ENCODE peak calls at places on chromosomes 7 and 10, in eight cellular contexts. H is GM03348; E is GM04504; I is IMR-90; U is H54; C is fibroblast of lung; Q is OCI-M1; N is stimulated activated CD4-positive, alpha-beta T cell treated with anti-CD3 and anti-CD28 coated beads, Interleukin-1b, Interleukin-23, amount 100 ng/mL, for 1 hour. W is an unnamed sample.

GRCh38 chr7:155533827-155534690 is 12.3 kb downstream of the CNPY1 start:
- DNase-seq in H (peak), E (no peak), I (no peak), U (no peak), C (no peak), Q (peak), N (no peak), W (peak)

GRCh38 chr10:103807996-103808395 is 47.4 kb downstream of the SH3PXD2A start:
- DNase-seq in H (no peak), E (no peak), I (no peak), U (no peak), C (no peak), Q (no peak), N (no peak), W (peak)

GRCh38 chr10:52682766-52683165 is 89.8 kb downstream of the MBL2 start:
- DNase-seq in H (no peak), E (no peak), I (no peak), U (no peak), C (no peak), Q (no peak), N (no peak), W (no peak)

GRCh38 chr7:4824120-4824775 is 37.6 kb downstream of the PAPOLB start:
- DNase-seq in H (no peak), E (no peak), I (peak), U (no peak), C (no peak), Q (no peak), N (no peak), W (no peak)

GRCh38 chr7:99261646-99262045 is 11.0 kb upstream of the MYH16 start:
- DNase-seq in H (no peak), E (no peak), I (no peak), U (no peak), C (no peak), Q (no peak), N (no peak), W (no peak)

GRCh38 chr10:119815671-119816070 is 57.0 kb downstream of the MCMBP start:
- DNase-seq in H (no peak), E (no peak), I (no peak), U (no peak), C (no peak), Q (no peak), N (no peak), W (no peak)

GRCh38 chr10:100802607-100803006 is 57.2 kb downstream of the PAX2 start:
- DNase-seq in H (no peak), E (no peak), I (no peak), U (no peak), C (no peak), Q (no peak), N (no peak), W (no peak)

GRCh38 chr7:33886100-33886623 is 19.2 kb upstream of the BMPER start:
- DNase-seq in H (no peak), E (no peak), I (peak), U (no peak), C (no peak), Q (no peak), N (no peak), W (no peak)

GRCh38 chr10:54441286-54441685 is 359.7 kb downstream of the PCDH15 start:
- DNase-seq in H (no peak), E (no peak), I (no peak), U (no peak), C (peak), Q (peak), N (no peak), W (no peak)

GRCh38 chr10:94131885-94132284 is 138.2 kb downstream of the PLCE1 start:
- DNase-seq in H (peak), E (no peak), I (peak), U (no peak), C (peak), Q (no peak), N (no peak), W (no peak)

GRCh38 chr10:15725603-15726002 is 5.9 kb upstream of the ITGA8 start:
- DNase-seq in H (peak), E (no peak), I (peak), U (peak), C (peak), Q (peak), N (no peak), W (no peak)

GRCh38 chr7:29421010-29421956 is 142.4 kb upstream of the PRR15 start:
- DNase-seq in H (no peak), E (no peak), I (no peak), U (no peak), C (no peak), Q (no peak), N (no peak), W (no peak)

GRCh38 chr7:137462074-137462715 is 118.7 kb upstream of the PTN start:
- DNase-seq in H (peak), E (no peak), I (peak), U (no peak), C (peak), Q (no peak), N (no peak), W (no peak)

GRCh38 chr7:6375346-6376101 is 72.2 kb downstream of the DAGLB start:
- DNase-seq in H (no peak), E (no peak), I (peak), U (no peak), C (peak), Q (peak), N (no peak), W (no peak)

GRCh38 chr10:4828005-4828404 is 2.0 kb downstream of the AKR1E2 start:
- DNase-seq in H (no peak), E (no peak), I (no peak), U (no peak), C (no peak), Q (no peak), N (no peak), W (no peak)

GRCh38 chr10:62512732-62513475 is 138.7 kb downstream of the ZNF365 start:
- DNase-seq in H (peak), E (no peak), I (no peak), U (no peak), C (peak), Q (no peak), N (no peak), W (no peak)

GRCh38 chr10:11822031-11822756 is 962 bp upstream of the PROSER2 start:
- DNase-seq in H (no peak), E (no peak), I (no peak), U (no peak), C (no peak), Q (no peak), N (no peak), W (no peak)

GRCh38 chr7:108222236-108222892 is 92.2 kb upstream of the LAMB4 start:
- DNase-seq in H (peak), E (no peak), I (peak), U (no peak), C (peak), Q (no peak), N (no peak), W (no peak)

GRCh38 chr10:27514243-27514642 is 10.1 kb downstream of the RAB18 start:
- DNase-seq in H (no peak), E (no peak), I (no peak), U (no peak), C (no peak), Q (no peak), N (no peak), W (no peak)

GRCh38 chr10:133391761-133392518 is 2.0 kb upstream of the MTG1 start:
- DNase-seq in H (no peak), E (no peak), I (no peak), U (no peak), C (no peak), Q (no peak), N (no peak), W (peak)

GRCh38 chr7:149253665-149254064 is 8.3 kb upstream of the ZNF783 start:
- DNase-seq in H (no peak), E (no peak), I (no peak), U (no peak), C (no peak), Q (no peak), N (no peak), W (no peak)

GRCh38 chr10:132364594-132364970 is 32.4 kb upstream of the PWWP2B start:
- DNase-seq in H (no peak), E (no peak), I (no peak), U (no peak), C (peak), Q (no peak), N (peak), W (no peak)

GRCh38 chr10:74994714-74995308 is 116.6 kb upstream of the SAMD8 start:
- DNase-seq in H (no peak), E (no peak), I (no peak), U (no peak), C (no peak), Q (no peak), N (no peak), W (no peak)

GRCh38 chr7:3272691-3273141 is 28.3 kb upstream of the SDK1 start:
- DNase-seq in H (no peak), E (no peak), I (peak), U (peak), C (peak), Q (no peak), N (no peak), W (no peak)

GRCh38 chr10:58954163-58954562 is 222.3 kb upstream of the PHYHIPL start:
- DNase-seq in H (no peak), E (no peak), I (no peak), U (no peak), C (no peak), Q (no peak), N (no peak), W (no peak)

GRCh38 chr7:81515009-81515408 is 254.8 kb downstream of the HGF start:
- DNase-seq in H (no peak), E (no peak), I (peak), U (no peak), C (peak), Q (no peak), N (no peak), W (no peak)

GRCh38 chr7:148044173-148044572 is 546.4 kb upstream of the C7orf33 start:
- DNase-seq in H (no peak), E (no peak), I (no peak), U (no peak), C (no peak), Q (no peak), N (no peak), W (no peak)

GRCh38 chr7:28435732-28436378 is 23.5 kb downstream of the CREB5 start:
- DNase-seq in H (no peak), E (no peak), I (peak), U (no peak), C (no peak), Q (no peak), N (no peak), W (no peak)

GRCh38 chr7:121313793-121314676 is 14.8 kb upstream of the WNT16 start:
- DNase-seq in H (peak), E (no peak), I (no peak), U (no peak), C (peak), Q (peak), N (no peak), W (no peak)

GRCh38 chr10:80516506-80517075 is 21.1 kb upstream of the SH2D4B start:
- DNase-seq in H (no peak), E (no peak), I (no peak), U (no peak), C (no peak), Q (no peak), N (no peak), W (no peak)

GRCh38 chr7:15007507-15007906 is 105.0 kb upstream of the DGKB start:
- DNase-seq in H (no peak), E (no peak), I (no peak), U (no peak), C (no peak), Q (peak), N (no peak), W (no peak)

GRCh38 chr7:82419200-82419599 is 24.4 kb downstream of the CACNA2D1 start:
- DNase-seq in H (no peak), E (no peak), I (no peak), U (no peak), C (no peak), Q (peak), N (no peak), W (no peak)

GRCh38 chr10:32318476-32318896 is 28.5 kb downstream of the EPC1 start:
- DNase-seq in H (peak), E (peak), I (no peak), U (no peak), C (no peak), Q (no peak), N (no peak), W (no peak)

GRCh38 chr7:85104432-85105205 is 82.2 kb downstream of the SEMA3D start:
- DNase-seq in H (peak), E (peak), I (peak), U (no peak), C (peak), Q (no peak), N (no peak), W (no peak)

GRCh38 chr7:30252885-30253795 is 31.3 kb upstream of the ZNRF2 start:
- DNase-seq in H (peak), E (no peak), I (no peak), U (peak), C (peak), Q (peak), N (no peak), W (peak)

GRCh38 chr10:80535671-80536360 is 1.9 kb upstream of the SH2D4B start:
- DNase-seq in H (peak), E (peak), I (no peak), U (no peak), C (peak), Q (peak), N (peak), W (peak)